ENCODE peak calls at places on chromosome 2, in four cellular contexts. B is K562, I is GM12878, M is H1. X is an unnamed sample.

GRCh38 chr2:45881970-45882581 is 230.6 kb downstream of the PRKCE start:
- DNase-seq in M (no peak), B (no peak), I (no peak), X (no peak)

GRCh38 chr2:227653419-227653818 is 13.2 kb upstream of the SCYGR5 start:
- DNase-seq in I (no peak), B (no peak), M (no peak), X (no peak)

GRCh38 chr2:200765139-200765951 is 46.4 kb upstream of the BZW1 start:
- DNase-seq in I (no peak), B (no peak), M (no peak), X (peak; percentile 88)

GRCh38 chr2:13334545-13334944 is 617.8 kb downstream of the TRIB2 start:
- DNase-seq in B (no peak), M (no peak), I (no peak), X (no peak)

GRCh38 chr2:203360833-203361430 is 32.7 kb downstream of the ABI2 start:
- DNase-seq in B (no peak), M (no peak), I (no peak), X (no peak)

GRCh38 chr2:215619022-215619958 is 183.4 kb upstream of the FN1 start:
- DNase-seq in I (no peak), B (peak; percentile 73), M (no peak), X (peak; percentile 65)

GRCh38 chr2:152336854-152337510 is 2.0 kb downstream of the FMNL2 start:
- DNase-seq in B (no peak), I (no peak), M (no peak), X (no peak)

GRCh38 chr2:38592951-38593350 is 9.8 kb downstream of the HNRNPLL start:
- DNase-seq in I (no peak), M (no peak), B (no peak), X (no peak)

GRCh38 chr2:148674063-148675020 is 29.8 kb downstream of the EPC2 start:
- DNase-seq in M (no peak), I (no peak), B (peak; percentile 68), X (peak; percentile 28)

GRCh38 chr2:32812316-32812715 is 134.4 kb upstream of the LTBP1 start:
- DNase-seq in M (no peak), B (no peak), I (no peak), X (no peak)

GRCh38 chr2:136495636-136496035 is 269.7 kb upstream of the THSD7B start:
- DNase-seq in M (no peak), B (no peak), I (peak; percentile 5), X (no peak)

GRCh38 chr2:32732912-32733472 is 105.1 kb downstream of the TTC27 start:
- DNase-seq in M (no peak), B (no peak), I (no peak), X (no peak)

GRCh38 chr2:69253893-69254292 is 133.1 kb downstream of the GFPT1 start:
- DNase-seq in M (no peak), B (no peak), I (no peak), X (no peak)

GRCh38 chr2:200695178-200695930 is 109.5 kb downstream of the AOX1 start:
- DNase-seq in B (no peak), I (no peak), M (no peak), X (no peak)

GRCh38 chr2:229971298-229971790 is 49.0 kb downstream of the FBXO36 start:
- DNase-seq in M (no peak), B (no peak), I (no peak), X (no peak)

GRCh38 chr2:50720695-50721314 is 311.1 kb downstream of the NRXN1 start:
- DNase-seq in B (no peak), I (no peak), M (no peak), X (no peak)

GRCh38 chr2:240731327-240731626 is 39.6 kb downstream of the AQP12A start:
- DNase-seq in B (no peak), I (no peak), M (no peak), X (no peak)

GRCh38 chr2:234288974-234289455 is 207.9 kb downstream of the ARL4C start:
- DNase-seq in B (peak; percentile 68), M (peak; percentile 41), I (no peak), X (peak; percentile 65)

GRCh38 chr2:16851131-16851530 is 185.5 kb upstream of the CYRIA start:
- DNase-seq in I (no peak), B (no peak), M (no peak), X (no peak)

GRCh38 chr2:44362207-44363015 is 664 bp downstream of the CAMKMT start:
- DNase-seq in M (no peak), B (peak; percentile 11), I (peak; percentile 33), X (peak; percentile 4)

GRCh38 chr2:26619649-26620605 is 21.2 kb downstream of the CIB4 start:
- DNase-seq in B (no peak), M (no peak), I (no peak), X (no peak)

GRCh38 chr2:11155326-11156059 is at the start of gene SLC66A3:
- DNase-seq in M (peak; percentile 50), B (no peak), I (no peak), X (peak; percentile 59)

GRCh38 chr2:223058952-223059716 is 7.1 kb downstream of the KCNE4 start:
- DNase-seq in M (no peak), B (peak; percentile 50), I (no peak), X (no peak)

GRCh38 chr2:202005272-202005887 is 28.3 kb upstream of the FZD7 start:
- DNase-seq in B (no peak), I (peak; percentile 21), M (no peak), X (no peak)

GRCh38 chr2:209719034-209719433 is 52.6 kb upstream of the UNC80 start:
- DNase-seq in I (no peak), M (no peak), B (no peak), X (no peak)

GRCh38 chr2:241584446-241584845 is 25.9 kb downstream of the BOK start:
- DNase-seq in I (no peak), B (peak; percentile 62), M (no peak), X (peak; percentile 16)

GRCh38 chr2:168156661-168157060 is 90.7 kb downstream of the STK39 start:
- DNase-seq in M (no peak), B (no peak), I (no peak), X (no peak)

GRCh38 chr2:152062130-152063091 is 36.4 kb downstream of the CACNB4 start:
- DNase-seq in M (no peak), B (no peak), I (no peak), X (no peak)

GRCh38 chr2:239552213-239552926 is 151.6 kb upstream of the HDAC4 start:
- DNase-seq in I (no peak), M (no peak), B (no peak), X (no peak)

GRCh38 chr2:121527009-121527682 is 3.5 kb upstream of the RNU4ATAC start:
- DNase-seq in I (no peak), B (no peak), M (no peak), X (no peak)

GRCh38 chr2:105856576-105856975 is 111.9 kb downstream of the NCK2 start:
- DNase-seq in M (no peak), B (no peak), I (no peak), X (no peak)

GRCh38 chr2:105859694-105859951 is 114.9 kb downstream of the NCK2 start:
- DNase-seq in M (no peak), I (no peak), B (no peak), X (no peak)

GRCh38 chr2:105858868-105859693 is 114.4 kb downstream of the NCK2 start:
- DNase-seq in I (no peak), B (no peak), M (no peak), X (no peak)

GRCh38 chr2:105854972-105855371 is 110.3 kb downstream of the NCK2 start:
- DNase-seq in I (no peak), B (no peak), M (no peak), X (no peak)

DNA sequence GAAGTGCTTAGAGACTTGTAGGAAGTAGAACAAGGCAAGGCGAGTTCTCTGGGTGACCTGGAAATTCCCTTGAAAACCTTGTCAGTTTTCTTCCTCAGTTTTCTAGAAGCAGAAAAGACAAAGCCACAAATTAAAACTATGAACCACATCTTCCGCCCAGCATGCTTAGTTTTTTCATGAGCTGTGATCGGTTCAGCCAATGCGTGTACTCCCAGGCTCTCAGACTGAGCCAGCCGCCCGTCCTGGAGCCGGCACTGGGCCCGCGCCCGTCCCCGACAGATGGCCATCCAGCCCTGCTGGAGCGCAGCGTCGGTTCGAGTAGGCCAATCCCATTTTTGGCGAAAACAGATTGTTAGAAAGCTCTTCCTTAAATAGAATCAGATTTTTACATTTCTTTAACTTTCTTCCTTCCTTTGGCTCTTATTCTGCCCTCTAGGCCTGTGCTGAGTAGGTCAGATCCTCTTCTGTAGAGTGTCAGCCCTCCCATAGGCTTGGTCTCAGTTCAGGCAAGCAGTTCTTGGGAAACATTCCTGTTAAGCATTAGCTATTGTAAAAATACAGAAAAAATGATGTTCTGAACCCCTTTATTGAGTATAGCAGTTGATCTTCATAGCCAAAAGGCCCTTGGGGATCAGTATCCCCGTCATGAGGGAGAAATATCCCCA is 112.5 kb downstream of the NCK2 start:
- DNase-seq in M (no peak), B (no peak), I (no peak), X (no peak)
- TF ChIP-seq EGR1 in M (no peak), B (no peak), I (no peak), X (no peak)

DNA sequence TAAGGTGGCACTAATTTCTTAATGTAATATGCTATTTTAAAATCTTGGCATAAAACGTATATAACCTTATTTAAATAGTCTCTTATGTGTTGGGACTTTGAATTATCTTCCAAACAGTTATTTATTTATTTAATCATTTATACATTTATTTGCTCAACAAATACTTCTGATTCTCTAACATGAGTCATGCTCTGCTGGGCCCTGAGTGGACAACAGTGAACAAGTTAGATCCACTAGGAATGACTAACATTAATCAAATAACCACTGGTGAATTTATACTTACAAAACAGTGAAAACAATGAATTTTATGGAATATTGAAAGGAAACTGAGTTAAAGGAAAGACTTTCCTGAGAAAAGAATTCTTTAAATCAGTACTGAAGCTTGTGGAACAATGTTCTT is 1257.2 kb upstream of the CHAC2 start:
- DNase-seq in B (no peak), M (no peak), I (no peak), X (no peak)
- TF ChIP-seq EGR1 in B (no peak), M (no peak), I (no peak), X (no peak)

GRCh38 chr2:72131916-72132841 is 15.5 kb downstream of the CYP26B1 start:
- DNase-seq in I (no peak), B (no peak), M (no peak), X (no peak)
- TF ChIP-seq EGR1 in I (no peak), B (no peak), M (no peak), X (no peak)

GRCh38 chr2:199696048-199696447 is 154.9 kb downstream of the FTCDNL1 start:
- DNase-seq in B (no peak), I (no peak), M (no peak), X (no peak)

GRCh38 chr2:199697469-199697868 is 153.5 kb downstream of the FTCDNL1 start:
- DNase-seq in I (no peak), B (no peak), M (no peak), X (no peak)

GRCh38 chr2:199690225-199690624 is 160.8 kb downstream of the FTCDNL1 start:
- DNase-seq in I (no peak), M (no peak), B (no peak), X (no peak)

GRCh38 chr2:199692489-199692888 is 158.5 kb downstream of the FTCDNL1 start:
- DNase-seq in M (no peak), B (no peak), I (no peak), X (no peak)

DNA sequence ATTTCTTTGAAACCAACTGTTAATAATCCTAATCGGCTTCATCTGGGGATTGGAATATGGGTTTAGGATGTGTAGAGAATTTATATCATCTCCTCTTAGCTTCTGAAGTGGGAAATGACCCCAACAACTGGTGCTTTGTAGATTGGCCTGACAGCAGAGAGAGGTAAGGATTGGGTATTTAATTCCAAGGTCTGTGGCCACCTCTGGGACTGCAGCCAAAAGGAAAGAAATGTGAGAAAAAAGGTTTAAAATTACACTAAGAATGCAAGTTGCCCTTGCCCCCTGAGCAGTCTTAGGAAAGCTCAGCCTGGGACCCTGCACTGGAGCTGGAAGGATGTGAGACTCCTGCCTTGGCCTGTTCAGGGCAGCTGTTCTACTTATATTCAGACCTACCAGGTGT is 157.1 kb downstream of the FTCDNL1 start:
- DNase-seq in B (no peak), I (no peak), M (no peak), X (no peak)
- TF ChIP-seq EGR1 in B (no peak), I (no peak), M (no peak), X (no peak)

GRCh38 chr2:178806543-178806942 is 680 bp downstream of the TTN start:
- DNase-seq in B (no peak), M (no peak), I (no peak), X (no peak)
- TF ChIP-seq EGR1 in B (no peak), M (no peak), I (no peak), X (no peak)